ENCODE peak calls at places on chromosome 1, in ten cellular contexts. E is hepatocyte, D is fibroblast of lung, M is right lobe of liver, I is mammary epithelial cell, U is right atrium auricular region, C is SJSA1, N is thoracic aorta, V is MM.1S, S is stomach. Y is an unnamed sample.

GRCh38 chr1:29496701-29497100 is 260.4 kb downstream of the PTPRU start:
- DNase-seq in E (no peak), D (no peak), M (no peak), I (no peak), U (no peak), C (peak; percentile 36), N (no peak), V (no peak), S (no peak), Y (no peak)

GRCh38 chr1:242824435-242824834 is 299.9 kb upstream of the PLD5 start:
- DNase-seq in E (peak; percentile 17), D (peak; percentile 76), M (no peak), I (peak; percentile 76), U (no peak), C (peak; percentile 81), N (no peak), V (no peak), S (no peak), Y (peak; percentile 67)

GRCh38 chr1:113978863-113979702 is at the start of gene OLFML3:
- DNase-seq in E (peak; percentile 96), D (peak; percentile 93), M (peak; percentile 67), I (peak; percentile 75), U (peak; percentile 91), C (peak; percentile 95), N (peak; percentile 64), V (peak; percentile 49), S (peak; percentile 86), Y (peak; percentile 88)

GRCh38 chr1:168811213-168811612 is 82.2 kb upstream of the DPT start:
- DNase-seq in E (no peak), D (no peak), M (no peak), I (peak; percentile 71), U (no peak), C (no peak), N (no peak), V (no peak), S (no peak), Y (no peak)

GRCh38 chr1:67566803-67567202 is 118.2 kb upstream of the GADD45A start:
- DNase-seq in E (no peak), D (peak; percentile 42), M (no peak), I (peak; percentile 60), U (no peak), C (no peak), N (no peak), V (no peak), S (no peak), Y (no peak)

GRCh38 chr1:175471039-175471800 is 272.2 kb downstream of the TNR start:
- DNase-seq in E (peak; percentile 83), D (peak; percentile 77), M (no peak), I (peak; percentile 93), U (no peak), C (no peak), N (no peak), V (no peak), S (no peak), Y (peak; percentile 77)

GRCh38 chr1:196877964-196878363 is 9.9 kb upstream of the CFHR4 start:
- DNase-seq in E (peak; percentile 38), D (peak; percentile 24), M (peak; percentile 71), I (no peak), U (no peak), C (no peak), N (no peak), V (no peak), S (no peak), Y (peak; percentile 1)

GRCh38 chr1:22628698-22629444 is 7.6 kb upstream of the C1QA start:
- DNase-seq in E (no peak), D (no peak), M (no peak), I (no peak), U (no peak), C (no peak), N (no peak), V (no peak), S (no peak), Y (no peak)

GRCh38 chr1:41238311-41239094 is 3.6 kb downstream of the SCMH1 start:
- DNase-seq in E (peak; percentile 14), D (peak; percentile 74), M (no peak), I (peak; percentile 39), U (no peak), C (no peak), N (no peak), V (no peak), S (no peak), Y (peak; percentile 69)

GRCh38 chr1:25642710-25643109 is 26.1 kb downstream of the MAN1C1 start:
- DNase-seq in E (no peak), D (peak; percentile 44), M (no peak), I (no peak), U (no peak), C (no peak), N (no peak), V (peak; percentile 86), S (peak; percentile 44), Y (peak; percentile 39)

GRCh38 chr1:203186446-203187305 is at the start of gene CHI3L1:
- DNase-seq in E (no peak), D (peak; percentile 13), M (peak; percentile 67), I (peak; percentile 32), U (no peak), C (no peak), N (no peak), V (no peak), S (no peak), Y (no peak)

GRCh38 chr1:173867141-173867752 is 542 bp downstream of the GAS5 start:
- DNase-seq in E (no peak), D (no peak), M (peak; percentile 30), I (no peak), U (peak; percentile 60), C (peak; percentile 49), N (no peak), V (no peak), S (no peak), Y (no peak)

GRCh38 chr1:173869108-173869359 is 854 bp downstream of the ZBTB37 start:
- DNase-seq in E (no peak), D (no peak), M (no peak), I (no peak), U (no peak), C (no peak), N (no peak), V (no peak), S (no peak), Y (no peak)

GRCh38 chr1:173868266-173869107 is at the start of gene ZBTB37:
- DNase-seq in E (peak; percentile 96), D (peak; percentile 68), M (peak; percentile 96), I (peak; percentile 91), U (peak; percentile 81), C (peak; percentile 82), N (peak; percentile 32), V (peak; percentile 97), S (peak; percentile 96), Y (peak; percentile 42)

GRCh38 chr1:173866462-173866861 is 1.3 kb downstream of the GAS5 start:
- DNase-seq in E (no peak), D (no peak), M (no peak), I (no peak), U (no peak), C (no peak), N (no peak), V (no peak), S (no peak), Y (no peak)

GRCh38 chr1:173867753-173868265 is at the start of gene GAS5:
- DNase-seq in E (peak; percentile 100), D (peak; percentile 100), M (peak; percentile 100), I (peak; percentile 100), U (peak; percentile 99), C (peak; percentile 100), N (peak; percentile 100), V (peak; percentile 100), S (peak; percentile 99), Y (peak; percentile 99)
- H3K4me1 ChIP-seq in E (peaks cover 12% of the 10 kb centered on the region), D (peaks cover 5% of the 10 kb centered on the region), M (peaks cover 5% of the 10 kb centered on the region), I (peaks cover 15% of the 10 kb centered on the region), U (peaks cover 62% of the 10 kb centered on the region), C (peaks cover 16% of the 10 kb centered on the region), N (peaks cover 39% of the 10 kb centered on the region), V (peaks cover 43% of the 10 kb centered on the region), S (peaks cover 20% of the 10 kb centered on the region), Y (peaks cover 6% of the 10 kb centered on the region)

GRCh38 chr1:162699366-162699765 is 67.1 kb downstream of the DDR2 start:
- DNase-seq in E (no peak), D (no peak), M (no peak), I (no peak), U (no peak), C (no peak), N (no peak), V (no peak), S (no peak), Y (no peak)
- H3K4me1 ChIP-seq in E (peaks cover 30% of the 10 kb centered on the region), D (peaks cover 14% of the 10 kb centered on the region), M (no peaks in the 10 kb centered on the region), I (peaks cover 12% of the 10 kb centered on the region), U (peaks cover 59% of the 10 kb centered on the region), C (peaks cover 20% of the 10 kb centered on the region), N (peaks cover 25% of the 10 kb centered on the region), V (no peaks in the 10 kb centered on the region), S (peaks cover 18% of the 10 kb centered on the region), Y (peaks cover 9% of the 10 kb centered on the region)

DNA sequence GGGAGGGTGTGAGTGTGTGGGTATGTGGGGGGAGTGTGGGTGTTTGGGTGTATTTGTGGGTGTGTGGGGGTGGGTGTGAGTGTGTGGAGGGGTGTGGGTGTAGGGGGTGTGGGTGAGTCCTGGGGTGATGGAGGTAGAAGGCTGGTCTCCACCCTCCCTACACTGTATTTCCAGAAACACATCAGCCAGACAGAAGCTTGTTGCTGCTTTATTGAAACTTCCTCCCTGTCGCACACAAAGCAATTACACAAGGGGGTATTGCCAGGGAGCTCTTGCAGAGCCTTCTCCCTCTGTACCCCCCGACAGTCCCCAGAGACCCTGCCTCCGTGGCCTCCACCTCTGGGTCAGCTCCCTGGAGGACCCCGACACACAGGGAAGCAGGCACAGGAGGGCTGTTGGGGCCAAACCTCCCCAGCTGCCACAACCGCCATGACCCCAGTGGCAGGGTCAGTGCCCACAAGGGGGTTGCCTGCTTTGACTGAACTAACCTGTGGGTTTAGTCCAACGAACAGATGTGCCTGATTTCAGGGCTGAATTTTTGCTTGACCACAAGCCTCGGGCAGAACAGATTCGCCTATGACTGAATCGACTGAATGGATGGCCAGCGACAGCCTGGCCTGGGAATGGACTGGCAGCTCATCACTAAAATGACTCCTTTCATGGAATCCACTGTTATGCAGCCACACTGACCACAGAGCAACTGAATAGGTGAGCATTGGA is 9.1 kb upstream of the MATN1 start:
- DNase-seq in E (no peak), D (peak; percentile 78), M (no peak), I (peak; percentile 82), U (no peak), C (no peak), N (no peak), V (no peak), S (no peak), Y (peak; percentile 68)
- H3K4me1 ChIP-seq in E (peaks cover 9% of the 10 kb centered on the region), D (no peaks in the 10 kb centered on the region), M (no peaks in the 10 kb centered on the region), I (peaks cover 3% of the 10 kb centered on the region), U (no peaks in the 10 kb centered on the region), C (peaks cover 16% of the 10 kb centered on the region), N (no peaks in the 10 kb centered on the region), V (no peaks in the 10 kb centered on the region), S (no peaks in the 10 kb centered on the region), Y (peaks cover 8% of the 10 kb centered on the region)

GRCh38 chr1:237500566-237500965 is 390.2 kb downstream of the ZP4 start:
- DNase-seq in E (no peak), D (no peak), M (no peak), I (no peak), U (no peak), C (no peak), N (no peak), V (no peak), S (no peak), Y (no peak)
- H3K4me1 ChIP-seq in E (no peaks in the 10 kb centered on the region), D (no peaks in the 10 kb centered on the region), M (no peaks in the 10 kb centered on the region), I (no peaks in the 10 kb centered on the region), U (no peaks in the 10 kb centered on the region), C (no peaks in the 10 kb centered on the region), N (no peaks in the 10 kb centered on the region), V (no peaks in the 10 kb centered on the region), S (no peaks in the 10 kb centered on the region), Y (no peaks in the 10 kb centered on the region)

GRCh38 chr1:159936284-159936904 is 9.0 kb downstream of the IGSF9 start:
- DNase-seq in E (peak; percentile 83), D (peak; percentile 16), M (peak; percentile 75), I (peak; percentile 51), U (peak; percentile 79), C (peak; percentile 64), N (no peak), V (peak; percentile 74), S (peak; percentile 88), Y (no peak)
- H3K4me1 ChIP-seq in E (peaks cover 47% of the 10 kb centered on the region), D (no peaks in the 10 kb centered on the region), M (peaks cover 6% of the 10 kb centered on the region), I (peaks cover 33% of the 10 kb centered on the region), U (peaks cover 28% of the 10 kb centered on the region), C (no peaks in the 10 kb centered on the region), N (no peaks in the 10 kb centered on the region), V (peaks cover 27% of the 10 kb centered on the region), S (peaks cover 12% of the 10 kb centered on the region), Y (no peaks in the 10 kb centered on the region)